ENCODE peak calls at places on chromosome 15, in five cellular contexts. N, C, L, F and X are unnamed samples.

GRCh38 chr15:57223345-57223744 is 153.0 kb upstream of the CGNL1 start:
- DNase-seq in N (no peak), C (no peak), L (no peak), F (no peak), X (no peak)

GRCh38 chr15:95972136-95972553 is 358.4 kb upstream of the NR2F2 start:
- DNase-seq in N (peak), C (no peak), L (peak), F (no peak), X (no peak)

GRCh38 chr15:40466426-40467259 is 4.1 kb upstream of the CHST14 start:
- DNase-seq in N (no peak), C (peak), L (no peak), F (no peak), X (no peak)

GRCh38 chr15:40925863-40926658 is 3.1 kb upstream of the DLL4 start:
- DNase-seq in N (no peak), C (no peak), L (no peak), F (no peak), X (no peak)

GRCh38 chr15:57867970-57868791 is 161.7 kb downstream of the POLR2M start:
- DNase-seq in N (no peak), C (no peak), L (no peak), F (no peak), X (no peak)

GRCh38 chr15:95041297-95041696 is 809.9 kb downstream of the MCTP2 start:
- DNase-seq in N (peak), C (no peak), L (no peak), F (no peak), X (no peak)

GRCh38 chr15:77025066-77025435 is 30.1 kb downstream of the PSTPIP1 start:
- DNase-seq in N (no peak), C (no peak), L (peak), F (no peak), X (peak)

GRCh38 chr15:81886586-81886985 is 159.2 kb downstream of the MEX3B start:
- DNase-seq in N (no peak), C (no peak), L (no peak), F (no peak), X (no peak)

GRCh38 chr15:76460871-76461270 is 124.3 kb downstream of the ISL2 start:
- DNase-seq in N (peak), C (no peak), L (no peak), F (no peak), X (no peak)

GRCh38 chr15:69976366-69976994 is 121.2 kb downstream of the TLE3 start:
- DNase-seq in N (peak), C (no peak), L (no peak), F (no peak), X (no peak)

DNA sequence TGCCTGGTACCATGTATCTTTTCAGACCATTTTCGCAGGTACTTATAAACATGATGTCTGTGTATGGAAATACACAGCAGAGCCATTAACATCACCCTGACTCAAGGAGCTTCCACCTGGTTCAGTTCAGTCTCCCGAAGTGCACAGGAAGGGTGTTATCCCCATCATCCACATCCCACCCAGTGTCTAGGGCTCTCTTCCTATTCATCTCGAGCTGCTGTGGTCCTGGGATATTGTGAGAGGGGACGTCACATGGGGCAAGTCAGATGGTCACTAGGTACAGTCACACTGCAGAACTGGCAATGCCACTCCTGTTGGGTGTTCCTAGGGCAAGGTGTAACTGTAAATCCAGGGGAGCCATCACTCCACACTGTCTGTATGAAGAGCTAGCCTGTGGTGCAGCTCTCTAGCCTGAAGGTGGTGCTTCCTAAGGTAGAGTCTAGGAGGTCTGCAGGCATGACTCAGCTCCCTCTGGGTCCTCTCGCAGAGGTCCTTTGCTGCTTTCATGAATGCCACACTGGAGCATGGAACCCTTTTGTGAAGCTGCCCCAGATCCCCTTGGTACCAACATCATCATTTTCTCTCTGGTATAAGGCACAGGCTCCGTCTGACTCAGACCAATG is 13.9 kb downstream of the ISLR2 start:
- DNase-seq in N (no peak), C (no peak), L (no peak), F (no peak), X (no peak)
- TF ChIP-seq CTCF in N (no peak), C (no peak), L (no peak), F (no peak), X (no peak)

DNA sequence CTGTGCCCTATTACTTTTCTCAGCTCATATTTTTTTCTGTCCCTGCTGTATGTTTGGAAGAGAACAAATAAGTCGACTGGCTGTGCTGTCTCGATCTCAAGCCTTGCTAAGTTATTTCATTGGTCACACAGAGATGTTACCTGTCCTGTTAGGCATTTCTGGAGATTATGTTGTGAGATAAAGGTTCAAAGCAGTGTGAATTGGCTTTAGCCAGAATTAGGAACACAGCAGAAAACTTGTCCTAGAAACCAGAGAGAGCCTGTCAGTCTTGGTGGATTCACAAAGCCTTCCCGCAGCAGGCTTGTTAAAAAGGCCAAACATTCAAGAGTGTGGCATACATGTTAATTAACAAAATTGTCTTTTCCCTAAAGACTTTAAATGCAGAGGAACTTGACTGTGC is 25.0 kb downstream of the ABHD2 start:
- DNase-seq in N (no peak), C (no peak), L (no peak), F (no peak), X (peak)
- TF ChIP-seq CTCF in N (no peak), C (no peak), L (no peak), F (no peak), X (no peak)

GRCh38 chr15:66986951-66987350 is 78.5 kb upstream of the SMAD3 start:
- DNase-seq in N (no peak), C (no peak), L (no peak), F (no peak), X (no peak)
- TF ChIP-seq CTCF in N (no peak), C (no peak), L (no peak), F (no peak), X (no peak)

GRCh38 chr15:79804833-79805232 is 92.0 kb downstream of the MTHFS start:
- DNase-seq in N (peak), C (no peak), L (no peak), F (no peak), X (no peak)
- TF ChIP-seq CTCF in N (no peak), C (no peak), L (no peak), F (no peak), X (no peak)

DNA sequence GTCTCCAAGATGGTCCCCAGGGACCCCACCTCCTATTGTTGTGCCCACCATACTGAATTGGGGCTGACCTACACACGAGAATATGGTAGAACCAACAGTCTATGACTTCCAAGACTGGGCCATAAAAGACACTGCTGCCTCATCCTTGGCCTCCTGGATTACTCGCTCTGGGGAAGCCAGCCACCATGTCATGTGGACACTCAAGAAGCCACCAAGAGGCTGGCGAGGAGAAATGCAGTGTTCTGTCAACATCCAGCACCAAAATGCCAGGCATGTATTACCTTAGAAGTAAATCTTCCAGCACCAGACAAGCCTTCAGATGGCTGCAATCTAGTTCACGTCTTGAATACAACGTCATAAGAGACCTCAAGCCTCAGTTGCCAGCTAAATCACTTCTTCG is 17.1 kb upstream of the TPM1 start:
- DNase-seq in N (no peak), C (no peak), L (no peak), F (no peak), X (no peak)
- TF ChIP-seq CTCF in N (no peak), C (no peak), L (no peak), F (no peak), X (no peak)

GRCh38 chr15:83066761-83067637 is at the start of gene BTBD1:
- DNase-seq in N (peak), C (peak), L (peak), F (peak), X (peak)
- TF ChIP-seq CTCF in N (no peak), C (peak), L (no peak), F (no peak), X (no peak)

DNA sequence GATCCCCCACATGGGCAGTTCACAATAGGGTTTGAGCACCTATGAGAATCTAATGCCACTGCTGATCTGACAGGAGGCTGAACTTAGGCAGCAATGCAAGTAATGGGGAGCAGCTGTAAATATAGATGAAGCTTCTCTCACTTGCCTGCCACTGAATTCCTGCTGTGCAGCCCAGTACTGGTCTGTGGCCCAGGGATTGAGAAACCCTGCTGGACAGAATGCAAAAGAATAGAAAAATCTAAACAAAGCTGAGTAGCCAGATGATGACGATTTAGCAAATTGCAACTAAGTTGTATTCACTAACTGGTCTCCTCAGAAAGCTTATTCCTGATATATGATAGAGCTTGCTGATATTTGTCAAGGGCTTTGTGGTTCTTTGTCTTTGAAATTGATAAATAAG is 34.3 kb upstream of the APH1B start:
- DNase-seq in N (peak), C (no peak), L (no peak), F (peak), X (peak)
- TF ChIP-seq CTCF in N (peak), C (no peak), L (no peak), F (no peak), X (no peak)